ENCODE peak calls at places on chromosomes 4 and X, in seven cellular contexts. F, H, E, G, Y, K and P are unnamed samples.

GRCh38 chr4:139628184-139629012 is 37.2 kb upstream of the MGST2 start:
- DNase-seq in F (peak; percentile 70), H (no peak), E (no peak), G (no peak), Y (no peak), K (no peak), P (peak; percentile 35)

GRCh38 chr4:186693159-186693815 is 30.4 kb downstream of the FAT1 start:
- DNase-seq in F (no peak), H (peak; percentile 86), E (no peak), G (no peak), Y (no peak), K (peak; percentile 68), P (no peak)

GRCh38 chr4:102500371-102501175 is 586 bp upstream of the NFKB1 start:
- DNase-seq in F (peak; percentile 54), H (peak; percentile 58), E (peak; percentile 25), G (peak; percentile 13), Y (no peak), K (peak; percentile 58), P (peak; percentile 45)

GRCh38 chrX:11952176-11952720 is 186.0 kb upstream of the FRMPD4 start:
- DNase-seq in F (no peak), H (no peak), E (no peak), G (no peak), Y (no peak), K (no peak), P (peak; percentile 10)

GRCh38 chr4:8745828-8746225 is 125.8 kb downstream of the HMX1 start:
- DNase-seq in F (no peak), H (no peak), E (no peak), G (no peak), Y (no peak), K (peak; percentile 13), P (no peak)

GRCh38 chr4:184014301-184014700 is 109.2 kb downstream of the STOX2 start:
- DNase-seq in F (no peak), H (no peak), E (no peak), G (no peak), Y (no peak), K (no peak), P (no peak)

GRCh38 chr4:959338-960139 is 13.8 kb downstream of the DGKQ start:
- DNase-seq in F (no peak), H (no peak), E (no peak), G (no peak), Y (no peak), K (no peak), P (no peak)

GRCh38 chr4:7546809-7547367 is 112.2 kb upstream of the PSAPL1 start:
- DNase-seq in F (no peak), H (no peak), E (no peak), G (no peak), Y (no peak), K (no peak), P (no peak)

GRCh38 chr4:80134936-80135701 is 62.1 kb upstream of the ANTXR2 start:
- DNase-seq in F (no peak), H (no peak), E (no peak), G (no peak), Y (no peak), K (no peak), P (peak; percentile 95)

GRCh38 chr4:88858752-88859151 is 161.1 kb upstream of the NAP1L5 start:
- DNase-seq in F (no peak), H (peak; percentile 52), E (peak; percentile 50), G (no peak), Y (no peak), K (no peak), P (no peak)

GRCh38 chr4:76453232-76453631 is 18.2 kb downstream of the SHROOM3 start:
- DNase-seq in F (no peak), H (no peak), E (no peak), G (no peak), Y (no peak), K (no peak), P (no peak)

GRCh38 chrX:38215141-38215540 is 5.5 kb downstream of the SRPX start:
- DNase-seq in F (no peak), H (no peak), E (no peak), G (no peak), Y (no peak), K (no peak), P (no peak)

GRCh38 chr4:3062466-3062865 is 11.9 kb downstream of the HTT-AS start:
- DNase-seq in F (no peak), H (peak; percentile 63), E (no peak), G (no peak), Y (no peak), K (no peak), P (no peak)

GRCh38 chrX:123959281-123960063 is 2.0 kb upstream of the STAG2 start:
- DNase-seq in F (peak; percentile 39), H (peak; percentile 43), E (no peak), G (no peak), Y (no peak), K (peak; percentile 45), P (peak; percentile 35)

GRCh38 chrX:155662297-155662696 is 49.5 kb upstream of the TMLHE start:
- DNase-seq in F (peak; percentile 26), H (no peak), E (no peak), G (no peak), Y (no peak), K (no peak), P (peak; percentile 65)

GRCh38 chr4:54169176-54169575 is 59.9 kb upstream of the PDGFRA start:
- DNase-seq in F (no peak), H (no peak), E (no peak), G (no peak), Y (no peak), K (no peak), P (no peak)

GRCh38 chr4:129839687-129840086 is 743.7 kb downstream of the C4orf33 start:
- DNase-seq in F (no peak), H (no peak), E (no peak), G (no peak), Y (no peak), K (no peak), P (no peak)

GRCh38 chr4:113446019-113446418 is 315.5 kb downstream of the CAMK2D start:
- DNase-seq in F (peak; percentile 31), H (peak; percentile 67), E (no peak), G (no peak), Y (no peak), K (no peak), P (no peak)

GRCh38 chr4:161356351-161356750 is 807.4 kb downstream of the FSTL5 start:
- DNase-seq in F (no peak), H (no peak), E (no peak), G (no peak), Y (no peak), K (no peak), P (no peak)